ENCODE peak calls at places on chromosomes 6 and 20, in eight cellular contexts. One of them, this sample, is unnamed.

GRCh38 chr6:43171284-43172126 is 436 bp downstream of the SRF start:
- DNase-seq in A549: peak
- DNase-seq in lower leg skin: peak
- DNase-seq in GM10248: no peak
- DNase-seq in cardiac fibroblast: no peak
- DNase-seq in spleen: no peak
- DNase-seq in epithelial cell of proximal tubule: no peak
- DNase-seq in PC-3: no peak
- DNase-seq in this sample: peak

GRCh38 chr6:33720998-33721397 is 9.5 kb upstream of the UQCC2 start:
- DNase-seq in A549: no peak
- DNase-seq in lower leg skin: no peak
- DNase-seq in GM10248: no peak
- DNase-seq in cardiac fibroblast: no peak
- DNase-seq in spleen: no peak
- DNase-seq in epithelial cell of proximal tubule: no peak
- DNase-seq in PC-3: peak
- DNase-seq in this sample: no peak

GRCh38 chr6:55175078-55175777 is 913 bp downstream of the HCRTR2 start:
- DNase-seq in A549: no peak
- DNase-seq in lower leg skin: no peak
- DNase-seq in GM10248: no peak
- DNase-seq in cardiac fibroblast: no peak
- DNase-seq in spleen: no peak
- DNase-seq in epithelial cell of proximal tubule: no peak
- DNase-seq in PC-3: no peak
- DNase-seq in this sample: no peak

GRCh38 chr6:43845646-43846045 is 75.6 kb downstream of the VEGFA start:
- DNase-seq in A549: no peak
- DNase-seq in lower leg skin: no peak
- DNase-seq in GM10248: no peak
- DNase-seq in cardiac fibroblast: no peak
- DNase-seq in spleen: no peak
- DNase-seq in epithelial cell of proximal tubule: no peak
- DNase-seq in PC-3: peak
- DNase-seq in this sample: no peak

GRCh38 chr20:35907017-35907685 is 47.2 kb downstream of the SCAND1 start:
- DNase-seq in A549: no peak
- DNase-seq in lower leg skin: peak
- DNase-seq in GM10248: no peak
- DNase-seq in cardiac fibroblast: peak
- DNase-seq in spleen: no peak
- DNase-seq in epithelial cell of proximal tubule: no peak
- DNase-seq in PC-3: no peak
- DNase-seq in this sample: no peak

GRCh38 chr20:51386586-51386985 is 155.9 kb downstream of the NFATC2 start:
- DNase-seq in A549: no peak
- DNase-seq in lower leg skin: no peak
- DNase-seq in GM10248: no peak
- DNase-seq in cardiac fibroblast: no peak
- DNase-seq in spleen: peak
- DNase-seq in epithelial cell of proximal tubule: no peak
- DNase-seq in PC-3: no peak
- DNase-seq in this sample: no peak

GRCh38 chr20:56350842-56351241 is 7.9 kb upstream of the FAM210B start:
- DNase-seq in A549: no peak
- DNase-seq in lower leg skin: no peak
- DNase-seq in GM10248: no peak
- DNase-seq in cardiac fibroblast: no peak
- DNase-seq in spleen: no peak
- DNase-seq in epithelial cell of proximal tubule: no peak
- DNase-seq in PC-3: no peak
- DNase-seq in this sample: no peak

GRCh38 chr6:72386324-72386723 is 235.5 kb upstream of the KCNQ5 start:
- DNase-seq in A549: no peak
- DNase-seq in lower leg skin: no peak
- DNase-seq in GM10248: no peak
- DNase-seq in cardiac fibroblast: peak
- DNase-seq in spleen: no peak
- DNase-seq in epithelial cell of proximal tubule: no peak
- DNase-seq in PC-3: no peak
- DNase-seq in this sample: no peak

GRCh38 chr20:63739129-63740069 is at the start of gene SLC2A4RG:
- DNase-seq in A549: peak
- DNase-seq in lower leg skin: peak
- DNase-seq in GM10248: peak
- DNase-seq in cardiac fibroblast: peak
- DNase-seq in spleen: peak
- DNase-seq in epithelial cell of proximal tubule: no peak
- DNase-seq in PC-3: peak
- DNase-seq in this sample: peak

GRCh38 chr20:49287555-49288249 is 9.8 kb upstream of the ZNFX1 start:
- DNase-seq in A549: no peak
- DNase-seq in lower leg skin: no peak
- DNase-seq in GM10248: no peak
- DNase-seq in cardiac fibroblast: peak
- DNase-seq in spleen: no peak
- DNase-seq in epithelial cell of proximal tubule: no peak
- DNase-seq in PC-3: peak
- DNase-seq in this sample: no peak

GRCh38 chr20:434221-434620 is 26.1 kb downstream of the RBCK1 start:
- DNase-seq in A549: no peak
- DNase-seq in lower leg skin: peak
- DNase-seq in GM10248: peak
- DNase-seq in cardiac fibroblast: no peak
- DNase-seq in spleen: no peak
- DNase-seq in epithelial cell of proximal tubule: no peak
- DNase-seq in PC-3: no peak
- DNase-seq in this sample: no peak

GRCh38 chr20:62294516-62294915 is 8.3 kb upstream of the ADRM1 start:
- DNase-seq in A549: no peak
- DNase-seq in lower leg skin: no peak
- DNase-seq in GM10248: no peak
- DNase-seq in cardiac fibroblast: no peak
- DNase-seq in spleen: peak
- DNase-seq in epithelial cell of proximal tubule: no peak
- DNase-seq in PC-3: no peak
- DNase-seq in this sample: no peak

GRCh38 chr6:9397981-9398559 is 962.7 kb upstream of the SLC35B3 start:
- DNase-seq in A549: no peak
- DNase-seq in lower leg skin: no peak
- DNase-seq in GM10248: no peak
- DNase-seq in cardiac fibroblast: peak
- DNase-seq in spleen: no peak
- DNase-seq in epithelial cell of proximal tubule: no peak
- DNase-seq in PC-3: peak
- DNase-seq in this sample: peak

GRCh38 chr20:44233436-44234016 is 13.6 kb upstream of the GDAP1L1 start:
- DNase-seq in A549: no peak
- DNase-seq in lower leg skin: no peak
- DNase-seq in GM10248: no peak
- DNase-seq in cardiac fibroblast: no peak
- DNase-seq in spleen: no peak
- DNase-seq in epithelial cell of proximal tubule: no peak
- DNase-seq in PC-3: no peak
- DNase-seq in this sample: no peak

GRCh38 chr6:142152731-142153130 is 5.7 kb downstream of the VTA1 start:
- DNase-seq in A549: no peak
- DNase-seq in lower leg skin: no peak
- DNase-seq in GM10248: no peak
- DNase-seq in cardiac fibroblast: peak
- DNase-seq in spleen: no peak
- DNase-seq in epithelial cell of proximal tubule: no peak
- DNase-seq in PC-3: peak
- DNase-seq in this sample: no peak

GRCh38 chr6:112044856-112045255 is 9.0 kb upstream of the CCN6 start:
- DNase-seq in A549: no peak
- DNase-seq in lower leg skin: no peak
- DNase-seq in GM10248: no peak
- DNase-seq in cardiac fibroblast: peak
- DNase-seq in spleen: no peak
- DNase-seq in epithelial cell of proximal tubule: no peak
- DNase-seq in PC-3: no peak
- DNase-seq in this sample: no peak

DNA sequence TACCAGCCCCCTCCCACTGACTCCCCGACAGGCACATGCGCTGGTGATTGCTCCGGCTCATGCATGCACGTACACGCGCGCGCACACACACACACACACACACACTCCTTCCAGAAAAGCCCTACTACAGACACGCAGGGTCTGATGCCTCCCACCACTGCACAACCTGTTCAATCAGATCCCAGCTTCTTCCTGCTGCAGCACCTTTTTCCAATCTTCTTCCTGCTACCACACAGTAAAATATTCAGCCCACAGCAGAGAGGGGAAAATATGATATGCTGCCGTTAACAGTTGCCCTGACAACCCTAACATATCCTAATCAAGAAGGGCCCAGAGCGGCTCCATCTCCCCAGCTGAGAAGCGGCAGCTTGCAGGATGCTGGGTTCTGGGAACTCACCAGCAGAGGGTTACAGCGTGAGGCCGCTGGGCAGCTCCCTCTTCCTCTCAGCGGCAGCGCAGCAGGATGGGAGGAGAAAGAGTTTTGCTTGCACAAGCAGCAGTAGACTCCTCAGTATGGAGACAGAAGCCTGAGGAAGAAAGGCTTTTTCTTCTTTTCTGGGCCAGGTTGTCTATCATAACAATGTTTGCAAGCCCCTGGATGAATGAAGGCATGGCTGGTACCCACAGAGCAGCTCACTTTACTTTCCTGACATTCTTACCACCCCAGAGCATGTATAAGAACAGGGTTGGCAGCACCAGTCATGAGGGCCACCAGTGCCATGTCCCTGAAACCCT is 23.9 kb downstream of the MAP7 start:
- DNase-seq in A549: peak
- DNase-seq in lower leg skin: peak
- DNase-seq in GM10248: peak
- DNase-seq in cardiac fibroblast: peak
- DNase-seq in spleen: peak
- DNase-seq in epithelial cell of proximal tubule: no peak
- DNase-seq in PC-3: no peak
- DNase-seq in this sample: peak
- TF ChIP-seq CTCF in A549: peak
- TF ChIP-seq CTCF in lower leg skin: no peak
- TF ChIP-seq CTCF in GM10248: no peak
- TF ChIP-seq CTCF in cardiac fibroblast: peak
- TF ChIP-seq CTCF in spleen: peak
- TF ChIP-seq CTCF in epithelial cell of proximal tubule: peak
- TF ChIP-seq CTCF in PC-3: no peak
- TF ChIP-seq CTCF in this sample: peak

DNA sequence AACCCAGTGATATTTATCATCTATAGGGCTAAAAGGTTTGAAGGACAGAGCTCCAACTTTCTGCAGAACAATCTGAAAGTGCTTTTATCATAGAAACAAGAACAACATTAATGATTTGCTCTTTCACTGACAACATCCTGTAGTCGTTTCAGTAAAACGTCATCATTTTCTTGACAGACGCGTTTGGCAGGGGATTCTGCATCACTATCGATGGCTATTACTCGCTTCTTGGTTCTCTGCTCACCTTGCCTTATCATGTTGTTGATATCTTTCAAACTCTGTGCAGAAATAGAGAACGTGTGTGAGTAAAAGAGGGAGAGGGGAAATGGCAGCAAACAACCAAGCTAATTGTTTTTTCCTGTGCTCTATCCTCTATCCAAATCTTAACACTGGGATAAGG is 47.1 kb upstream of the SAMHD1 start:
- DNase-seq in A549: no peak
- DNase-seq in lower leg skin: no peak
- DNase-seq in GM10248: no peak
- DNase-seq in cardiac fibroblast: no peak
- DNase-seq in spleen: no peak
- DNase-seq in epithelial cell of proximal tubule: no peak
- DNase-seq in PC-3: no peak
- DNase-seq in this sample: no peak
- TF ChIP-seq CTCF in A549: no peak
- TF ChIP-seq CTCF in lower leg skin: no peak
- TF ChIP-seq CTCF in GM10248: no peak
- TF ChIP-seq CTCF in cardiac fibroblast: no peak
- TF ChIP-seq CTCF in spleen: no peak
- TF ChIP-seq CTCF in epithelial cell of proximal tubule: no peak
- TF ChIP-seq CTCF in PC-3: no peak
- TF ChIP-seq CTCF in this sample: no peak

GRCh38 chr6:69589626-69590025 is 207.2 kb downstream of the LMBRD1 start:
- DNase-seq in A549: no peak
- DNase-seq in lower leg skin: no peak
- DNase-seq in GM10248: no peak
- DNase-seq in cardiac fibroblast: no peak
- DNase-seq in spleen: no peak
- DNase-seq in epithelial cell of proximal tubule: no peak
- DNase-seq in PC-3: no peak
- DNase-seq in this sample: no peak

GRCh38 chr6:69594405-69594804 is 202.4 kb downstream of the LMBRD1 start:
- DNase-seq in A549: no peak
- DNase-seq in lower leg skin: no peak
- DNase-seq in GM10248: no peak
- DNase-seq in cardiac fibroblast: no peak
- DNase-seq in spleen: no peak
- DNase-seq in epithelial cell of proximal tubule: no peak
- DNase-seq in PC-3: peak
- DNase-seq in this sample: no peak

DNA sequence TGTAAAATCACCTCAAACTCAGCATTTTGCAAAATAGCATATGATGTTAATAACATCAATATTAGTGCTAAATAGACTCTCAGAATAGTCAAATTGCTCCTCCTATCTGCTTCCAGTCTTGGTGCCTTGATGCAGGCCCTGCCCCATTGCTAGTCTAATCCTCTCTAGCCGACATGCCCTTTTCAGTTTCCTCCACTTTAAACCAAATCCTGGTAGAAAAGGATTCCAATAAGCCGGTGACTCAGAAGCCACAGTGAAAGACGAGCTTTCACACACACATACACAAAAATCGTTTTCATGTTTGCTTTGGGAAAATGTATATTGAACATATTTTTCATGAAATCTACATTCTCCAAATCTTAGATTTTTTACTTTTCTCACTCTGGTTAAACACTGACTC is 203.1 kb downstream of the LMBRD1 start:
- DNase-seq in A549: no peak
- DNase-seq in lower leg skin: no peak
- DNase-seq in GM10248: no peak
- DNase-seq in cardiac fibroblast: no peak
- DNase-seq in spleen: no peak
- DNase-seq in epithelial cell of proximal tubule: no peak
- DNase-seq in PC-3: peak
- DNase-seq in this sample: no peak
- TF ChIP-seq CTCF in A549: no peak
- TF ChIP-seq CTCF in lower leg skin: no peak
- TF ChIP-seq CTCF in GM10248: no peak
- TF ChIP-seq CTCF in cardiac fibroblast: no peak
- TF ChIP-seq CTCF in spleen: no peak
- TF ChIP-seq CTCF in epithelial cell of proximal tubule: no peak
- TF ChIP-seq CTCF in PC-3: no peak
- TF ChIP-seq CTCF in this sample: no peak

DNA sequence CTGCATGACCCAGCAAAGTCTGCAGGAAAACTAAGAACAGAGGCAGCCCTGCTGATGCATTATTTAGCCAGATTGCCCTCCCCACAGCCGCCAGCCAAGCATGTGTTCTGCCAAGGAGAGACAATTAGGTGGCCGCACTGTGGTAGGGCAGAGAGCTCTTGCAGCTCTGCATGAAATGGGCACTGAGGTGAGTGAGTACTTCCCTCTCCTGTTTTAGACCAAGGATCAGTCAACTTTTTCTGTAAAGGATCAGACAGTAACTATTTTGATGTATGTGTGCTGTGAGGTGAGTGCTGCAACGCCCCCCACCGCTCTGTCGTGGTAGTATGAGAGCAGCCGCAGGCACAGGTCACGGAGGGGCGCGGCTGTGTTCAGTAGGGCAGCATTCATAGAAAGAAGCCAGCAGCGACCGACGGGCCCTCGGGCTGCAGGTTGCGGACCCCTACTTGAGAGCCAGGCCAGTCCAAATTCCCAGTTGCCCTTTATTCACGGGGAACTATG is 23.8 kb upstream of the FAM50B start:
- DNase-seq in A549: no peak
- DNase-seq in lower leg skin: peak
- DNase-seq in GM10248: no peak
- DNase-seq in cardiac fibroblast: peak
- DNase-seq in spleen: no peak
- DNase-seq in epithelial cell of proximal tubule: no peak
- DNase-seq in PC-3: peak
- DNase-seq in this sample: no peak
- TF ChIP-seq CTCF in A549: no peak
- TF ChIP-seq CTCF in lower leg skin: no peak
- TF ChIP-seq CTCF in GM10248: no peak
- TF ChIP-seq CTCF in cardiac fibroblast: peak
- TF ChIP-seq CTCF in spleen: no peak
- TF ChIP-seq CTCF in epithelial cell of proximal tubule: peak
- TF ChIP-seq CTCF in PC-3: peak
- TF ChIP-seq CTCF in this sample: peak